ENCODE peak calls at places on chromosomes 11 and 22, in five cellular contexts. L is upper lobe of right lung, F is GM06990, H is endothelial cell, O is foreskin fibroblast. T is an unnamed sample.
A peak's percentile ranks its signal among the peaks of the same experiment; 100 is the strongest.

GRCh38 chr11:33891714-33892327 is at the start of gene LMO2:
- DNase-seq in L (no peak), F (peak; percentile 75), H (no peak), O (no peak), T (no peak)

GRCh38 chr11:72584293-72584921 is 89.8 kb downstream of the PDE2A start:
- DNase-seq in L (peak; percentile 86), F (no peak), H (peak; percentile 36), O (peak; percentile 16), T (no peak)

GRCh38 chr11:44030276-44030932 is 17.4 kb upstream of the ACCSL start:
- DNase-seq in L (no peak), F (no peak), H (no peak), O (no peak), T (no peak)

GRCh38 chr11:115391598-115391997 is 112.6 kb downstream of the CADM1 start:
- DNase-seq in L (no peak), F (no peak), H (peak; percentile 23), O (no peak), T (no peak)

GRCh38 chr11:131745405-131745804 is 375.0 kb downstream of the NTM start:
- DNase-seq in L (no peak), F (no peak), H (no peak), O (peak; percentile 81), T (no peak)

GRCh38 chr22:29002603-29003002 is 59.0 kb downstream of the C22orf31 start:
- DNase-seq in L (no peak), F (no peak), H (no peak), O (no peak), T (no peak)

GRCh38 chr11:103433380-103433779 is 324.2 kb downstream of the DYNC2H1 start:
- DNase-seq in L (no peak), F (no peak), H (no peak), O (peak; percentile 82), T (peak; percentile 80)

GRCh38 chr11:131766637-131767036 is 396.2 kb downstream of the NTM start:
- DNase-seq in L (no peak), F (no peak), H (no peak), O (no peak), T (no peak)

GRCh38 chr22:29691636-29692326 is 28.0 kb upstream of the CABP7 start:
- DNase-seq in L (no peak), F (no peak), H (no peak), O (no peak), T (no peak)

GRCh38 chr22:25806579-25806978 is 64.6 kb downstream of the MYO18B start:
- DNase-seq in L (no peak), F (no peak), H (no peak), O (no peak), T (no peak)

GRCh38 chr11:59692915-59693314 is 20.7 kb downstream of the OR10V1 start:
- DNase-seq in L (no peak), F (no peak), H (no peak), O (no peak), T (no peak)

GRCh38 chr11:36683823-36684222 is 85.8 kb upstream of the RAG2 start:
- DNase-seq in L (no peak), F (no peak), H (no peak), O (no peak), T (no peak)

GRCh38 chr11:66478823-66479740 is 1.2 kb upstream of the DPP3 start:
- DNase-seq in L (peak; percentile 81), F (no peak), H (no peak), O (peak; percentile 40), T (peak; percentile 42)

GRCh38 chr11:3089236-3090061 is 32.2 kb upstream of the CARS1 start:
- DNase-seq in L (peak; percentile 55), F (no peak), H (no peak), O (no peak), T (no peak)

GRCh38 chr11:26228778-26229177 is 103.2 kb upstream of the ANO3 start:
- DNase-seq in L (no peak), F (no peak), H (no peak), O (peak; percentile 40), T (no peak)

GRCh38 chr11:86632499-86633269 is 39.7 kb downstream of the ME3 start:
- DNase-seq in L (no peak), F (no peak), H (peak; percentile 33), O (peak; percentile 99), T (peak; percentile 79)

GRCh38 chr11:1482581-1483444 is 3.8 kb downstream of the MOB2 start:
- DNase-seq in L (peak; percentile 82), F (no peak), H (no peak), O (no peak), T (no peak)

GRCh38 chr11:29296680-29297079 is 720.1 kb downstream of the KCNA4 start:
- DNase-seq in L (no peak), F (no peak), H (no peak), O (no peak), T (no peak)

GRCh38 chr11:85539029-85539689 is 88.0 kb downstream of the DLG2 start:
- DNase-seq in L (no peak), F (no peak), H (no peak), O (no peak), T (no peak)

GRCh38 chr11:72758690-72759389 is 6.6 kb upstream of the ARAP1 start:
- DNase-seq in L (no peak), F (no peak), H (no peak), O (peak; percentile 45), T (no peak)

GRCh38 chr22:19766506-19767426 is 6.2 kb downstream of the TBX1 start:
- DNase-seq in L (peak; percentile 86), F (peak; percentile 43), H (peak; percentile 53), O (no peak), T (no peak)

GRCh38 chr22:22076937-22077703 is 94.5 kb upstream of the TOP3B start:
- DNase-seq in L (no peak), F (no peak), H (no peak), O (peak; percentile 14), T (peak; percentile 73)

GRCh38 chr11:101439488-101439887 is 144.3 kb downstream of the TRPC6 start:
- DNase-seq in L (no peak), F (no peak), H (no peak), O (no peak), T (no peak)

GRCh38 chr11:16881074-16881709 is 133.0 kb downstream of the PLEKHA7 start:
- DNase-seq in L (peak; percentile 81), F (no peak), H (no peak), O (peak; percentile 18), T (peak; percentile 84)
- TF ChIP-seq CTCF in L (peak; percentile 41), F (peak; percentile 45), H (no peak), O (peak; percentile 5), T (no peak)

GRCh38 chr11:69843529-69843921 is 24.3 kb upstream of the FGF3 start:
- DNase-seq in L (no peak), F (no peak), H (no peak), O (no peak), T (no peak)

GRCh38 chr11:69841170-69841858 is 22.1 kb upstream of the FGF3 start:
- DNase-seq in L (no peak), F (no peak), H (no peak), O (no peak), T (no peak)

GRCh38 chr11:69842746-69843528 is 23.7 kb upstream of the FGF3 start:
- DNase-seq in L (no peak), F (no peak), H (no peak), O (no peak), T (no peak)

GRCh38 chr11:69840371-69841169 is 21.4 kb upstream of the FGF3 start:
- DNase-seq in L (no peak), F (no peak), H (no peak), O (no peak), T (peak; percentile 66)

DNA sequence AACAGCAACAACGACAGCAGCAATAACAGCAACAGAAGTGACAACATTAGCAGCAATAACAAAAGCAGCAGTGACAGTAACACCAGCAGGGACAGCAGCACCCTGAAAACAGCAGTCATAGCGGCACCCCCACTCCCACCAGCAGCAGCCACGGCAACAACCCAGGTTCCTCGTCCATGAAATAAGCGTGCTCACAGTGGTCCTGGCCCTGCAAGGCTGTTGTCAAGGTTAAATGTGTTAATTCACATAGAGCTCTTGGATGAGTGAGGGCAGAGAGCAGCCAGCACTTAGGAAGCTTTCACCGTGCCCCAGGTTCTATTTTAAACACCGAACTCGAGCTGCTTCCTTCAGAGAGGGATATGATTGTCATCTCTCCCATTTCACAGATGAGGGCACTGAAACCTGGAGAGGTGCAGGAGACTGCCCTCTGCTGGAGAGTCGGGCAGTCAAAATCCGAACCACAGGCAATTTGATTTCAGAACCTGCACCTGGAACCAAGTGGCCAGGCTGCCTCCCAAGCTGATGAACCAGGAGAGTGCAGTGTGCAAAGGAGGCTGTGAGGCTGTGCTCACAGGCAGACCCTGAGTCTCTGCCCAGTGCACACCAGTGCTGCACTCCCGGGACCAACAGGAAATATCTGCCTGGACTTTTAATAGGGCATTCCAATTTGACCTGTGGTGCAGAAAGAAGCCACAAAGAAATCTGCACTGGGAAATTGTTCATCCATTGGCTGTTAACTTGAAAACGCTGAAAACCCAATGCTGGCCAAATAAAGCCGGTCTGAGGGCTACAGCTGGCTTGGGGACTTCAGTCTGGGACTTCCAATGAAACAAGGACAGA is 22.9 kb upstream of the FGF3 start:
- DNase-seq in L (no peak), F (no peak), H (no peak), O (no peak), T (peak; percentile 37)
- TF ChIP-seq CTCF in L (peak; percentile 35), F (peak; percentile 62), H (peak; percentile 45), O (peak; percentile 35), T (peak; percentile 27)

GRCh38 chr11:125132071-125132470 is 20.6 kb upstream of the TMEM218 start:
- DNase-seq in L (no peak), F (no peak), H (no peak), O (no peak), T (no peak)

GRCh38 chr11:125128450-125128849 is 17.0 kb upstream of the TMEM218 start:
- DNase-seq in L (no peak), F (no peak), H (no peak), O (peak; percentile 48), T (peak; percentile 22)

GRCh38 chr11:125129316-125129990 is 18.0 kb upstream of the TMEM218 start:
- DNase-seq in L (no peak), F (no peak), H (no peak), O (no peak), T (no peak)

DNA sequence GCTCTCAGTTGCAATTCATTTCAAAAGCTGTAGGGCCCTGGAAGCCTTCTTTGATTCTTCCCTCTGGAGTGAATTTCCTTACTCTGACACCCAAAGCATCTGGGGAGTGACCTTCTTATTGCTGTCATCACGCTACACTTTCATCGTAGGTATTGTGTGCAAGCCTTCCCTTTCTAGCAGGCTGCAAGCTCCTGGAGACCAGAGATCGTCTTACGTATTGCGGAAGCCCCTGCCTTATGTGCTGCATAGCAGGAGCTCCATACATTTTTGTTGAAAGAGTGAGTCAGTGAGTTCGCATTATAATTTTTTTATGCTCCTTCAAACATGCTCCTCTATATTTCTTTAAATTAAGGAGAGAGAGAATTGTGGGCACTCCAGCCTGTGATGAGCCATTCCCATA is 21.2 kb upstream of the TMEM218 start:
- DNase-seq in L (no peak), F (no peak), H (no peak), O (no peak), T (no peak)
- TF ChIP-seq CTCF in L (no peak), F (no peak), H (no peak), O (no peak), T (no peak)

GRCh38 chr22:50303848-50304527 is 3.5 kb downstream of the PLXNB2 start:
- DNase-seq in L (peak; percentile 87), F (no peak), H (no peak), O (no peak), T (peak; percentile 36)
- TF ChIP-seq CTCF in L (no peak), F (peak; percentile 26), H (no peak), O (no peak), T (no peak)